ENCODE peak calls at places on chromosomes 4 and X, in six cellular contexts. W, J, O, Z, F and C are unnamed samples.

GRCh38 chr4:155759372-155760252 is 791 bp downstream of the GUCY1B1 start:
- DNase-seq in O (no peak), F (peak), Z (no peak), W (peak), J (peak), C (peak)

GRCh38 chrX:111352424-111352823 is 59.6 kb downstream of the DCX start:
- DNase-seq in O (no peak), F (no peak), Z (peak), W (no peak), J (peak), C (no peak)

GRCh38 chrX:130728208-130728607 is 174.8 kb downstream of the ENOX2 start:
- DNase-seq in F (no peak), O (no peak), Z (no peak), W (no peak), J (no peak), C (peak)

GRCh38 chrX:56564182-56564885 is 907 bp downstream of the UBQLN2 start:
- DNase-seq in W (peak), O (peak), F (no peak), Z (peak), J (peak), C (peak)

GRCh38 chr4:1535926-1536578 is 129.8 kb upstream of the NKX1-1 start:
- DNase-seq in O (no peak), W (peak), Z (no peak), J (no peak), F (no peak), C (no peak)

GRCh38 chr4:83360018-83360417 is 25.4 kb upstream of the HPSE start:
- DNase-seq in W (no peak), F (no peak), Z (no peak), O (no peak), J (no peak), C (no peak)

GRCh38 chr4:119592708-119593298 is 35.8 kb downstream of the PDE5A start:
- DNase-seq in J (no peak), O (no peak), F (no peak), W (no peak), Z (no peak), C (no peak)

GRCh38 chr4:164595751-164596150 is 158.2 kb upstream of the SMIM31 start:
- DNase-seq in O (no peak), W (no peak), F (no peak), J (no peak), Z (no peak), C (no peak)

GRCh38 chrX:12988797-12989196 is 13.9 kb downstream of the TMSB4X start:
- DNase-seq in F (no peak), Z (no peak), J (no peak), O (no peak), W (no peak), C (peak)

GRCh38 chr4:184168406-184169019 is 49.2 kb downstream of the ENPP6 start:
- DNase-seq in J (peak), O (peak), F (peak), W (peak), Z (no peak), C (peak)

GRCh38 chr4:67020079-67020807 is 525.1 kb downstream of the CENPC start:
- DNase-seq in Z (no peak), O (no peak), W (no peak), F (no peak), J (no peak), C (no peak)

GRCh38 chr4:8266508-8266907 is 3.0 kb upstream of the HTRA3 start:
- DNase-seq in J (no peak), F (no peak), W (no peak), O (no peak), Z (no peak), C (no peak)

GRCh38 chr4:25951390-25951952 is 37.5 kb downstream of the SMIM20 start:
- DNase-seq in Z (no peak), O (no peak), J (no peak), F (no peak), W (peak), C (no peak)

GRCh38 chr4:38130884-38131283 is 170.7 kb downstream of the PTTG2 start:
- DNase-seq in W (no peak), J (no peak), F (no peak), Z (no peak), O (no peak), C (no peak)

GRCh38 chrX:65695849-65696248 is 28.4 kb downstream of the MSN start:
- DNase-seq in F (no peak), Z (no peak), O (no peak), W (no peak), J (no peak), C (no peak)

GRCh38 chr4:168319486-168320019 is 1.0 kb upstream of the DDX60 start:
- DNase-seq in W (no peak), O (no peak), J (no peak), F (no peak), Z (no peak), C (no peak)

GRCh38 chr4:41319553-41319952 is 62.8 kb downstream of the UCHL1 start:
- DNase-seq in Z (no peak), F (no peak), W (no peak), J (no peak), O (no peak), C (no peak)

GRCh38 chr4:177484613-177485021 is 42.4 kb upstream of the AGA start:
- DNase-seq in W (no peak), F (no peak), J (no peak), Z (no peak), O (no peak), C (peak)

GRCh38 chrX:80808854-80809493 is 703 bp downstream of the BRWD3 start:
- DNase-seq in J (peak), W (peak), F (peak), O (peak), Z (peak), C (no peak)

GRCh38 chr4:10783351-10783750 is 98.8 kb upstream of the CLNK start:
- DNase-seq in O (no peak), F (no peak), W (no peak), Z (no peak), J (no peak), C (no peak)

GRCh38 chrX:25701876-25702275 is 436.3 kb upstream of the MAGEB18 start:
- DNase-seq in W (no peak), O (no peak), F (no peak), Z (no peak), J (no peak), C (no peak)

GRCh38 chrX:11435568-11435967 is 142.4 kb downstream of the AMELX start:
- DNase-seq in W (no peak), Z (no peak), F (no peak), J (no peak), O (no peak), C (no peak)

GRCh38 chr4:120723105-120723504 is 199.4 kb downstream of the PRDM5 start:
- DNase-seq in J (no peak), Z (no peak), O (no peak), F (no peak), W (no peak), C (no peak)

GRCh38 chr4:46444318-46444717 is 54.4 kb upstream of the GABRA2 start:
- DNase-seq in F (no peak), W (no peak), O (no peak), J (no peak), Z (no peak), C (no peak)

GRCh38 chr4:156558365-156559025 is 413.1 kb downstream of the PDGFC start:
- DNase-seq in J (no peak), F (no peak), O (no peak), Z (no peak), W (peak), C (no peak)

GRCh38 chrX:123436512-123436911 is 252.4 kb downstream of the GRIA3 start:
- DNase-seq in F (no peak), W (no peak), O (no peak), J (no peak), Z (no peak), C (no peak)